ENCODE peak calls at places on chromosomes 12 and 14, in four cellular contexts. G is HL-60, I is GM12878, A is K562. F is an unnamed sample.
A peak's percentile ranks its signal among the peaks of the same experiment; 100 is the strongest.

GRCh38 chr14:69818760-69819191 is 21.7 kb upstream of the SLC10A1 start:
- DNase-seq in G (peak; percentile 20), I (peak; percentile 55), A (peak; percentile 71), F (peak; percentile 47)

GRCh38 chr14:54339771-54340170 is 57.0 kb upstream of the CDKN3 start:
- DNase-seq in G (no peak), I (no peak), A (no peak), F (no peak)

GRCh38 chr12:2341871-2342270 is 289.1 kb downstream of the CACNA1C start:
- DNase-seq in G (peak; percentile 77), I (no peak), A (no peak), F (no peak)

GRCh38 chr12:92674500-92674899 is 28.3 kb upstream of the PLEKHG7 start:
- DNase-seq in G (no peak), I (no peak), A (no peak), F (no peak)

GRCh38 chr12:6352198-6353173 is 10.6 kb upstream of the TNFRSF1A start:
- DNase-seq in G (no peak), I (no peak), A (no peak), F (no peak)

GRCh38 chr14:92958373-92959188 is 35.6 kb downstream of the CHGA start:
- DNase-seq in G (no peak), I (no peak), A (no peak), F (no peak)

GRCh38 chr12:116370004-116370404 is 92.5 kb upstream of the MED13L start:
- DNase-seq in G (no peak), I (no peak), A (no peak), F (no peak)

GRCh38 chr14:99755068-99755405 is 38.2 kb upstream of the EML1 start:
- DNase-seq in G (no peak), I (no peak), A (no peak), F (no peak)

GRCh38 chr14:69356903-69357543 is 41.1 kb downstream of the ERH start:
- DNase-seq in G (no peak), I (no peak), A (no peak), F (no peak)

GRCh38 chr12:15997910-15998309 is 86.8 kb downstream of the DERA start:
- DNase-seq in G (no peak), I (no peak), A (no peak), F (no peak)

GRCh38 chr14:59619071-59619470 is 42.5 kb upstream of the CCDC175 start:
- DNase-seq in G (no peak), I (no peak), A (no peak), F (no peak)

GRCh38 chr14:32078794-32079663 is 1.9 kb downstream of the ARHGAP5 start:
- DNase-seq in G (no peak), I (no peak), A (peak; percentile 32), F (no peak)

GRCh38 chr12:116466536-116466935 is 92.6 kb upstream of the MAP1LC3B2 start:
- DNase-seq in G (peak; percentile 15), I (no peak), A (no peak), F (no peak)

GRCh38 chr12:32379667-32380066 is 19.7 kb upstream of the FGD4 start:
- DNase-seq in G (no peak), I (no peak), A (peak; percentile 35), F (no peak)

GRCh38 chr14:103130965-103131364 is 7.7 kb downstream of the TNFAIP2 start:
- DNase-seq in G (no peak), I (no peak), A (no peak), F (no peak)

GRCh38 chr12:128685903-128686475 is 137.8 kb downstream of the SLC15A4 start:
- DNase-seq in G (no peak), I (no peak), A (no peak), F (no peak)

GRCh38 chr14:51517116-51517515 is 134.6 kb upstream of the FRMD6 start:
- DNase-seq in G (no peak), I (no peak), A (no peak), F (no peak)

GRCh38 chr14:79584679-79585078 is 626.6 kb downstream of the DIO2 start:
- DNase-seq in G (no peak), I (no peak), A (no peak), F (no peak)

GRCh38 chr12:19539836-19540235 is 100.5 kb downstream of the AEBP2 start:
- DNase-seq in G (no peak), I (no peak), A (no peak), F (no peak)

GRCh38 chr14:77307099-77307496 is 13.6 kb downstream of the POMT2 start:
- DNase-seq in G (no peak), I (no peak), A (no peak), F (no peak)

GRCh38 chr12:96985515-96986362 is 78.7 kb downstream of the NEDD1 start:
- DNase-seq in G (no peak), I (no peak), A (peak; percentile 37), F (peak; percentile 52)

GRCh38 chr14:53663709-53664108 is 292.9 kb downstream of the BMP4 start:
- DNase-seq in G (no peak), I (no peak), A (no peak), F (no peak)

GRCh38 chr12:79514730-79515525 is 175.8 kb downstream of the PAWR start:
- DNase-seq in G (no peak), I (no peak), A (no peak), F (no peak)

GRCh38 chr12:97474987-97475386 is 12.4 kb downstream of the RMST start:
- DNase-seq in G (no peak), I (no peak), A (no peak), F (no peak)

GRCh38 chr12:131087991-131088700 is 134.4 kb downstream of the ADGRD1 start:
- DNase-seq in G (no peak), I (no peak), A (no peak), F (no peak)

GRCh38 chr12:107115119-107115518 is 21.8 kb upstream of the CRY1 start:
- DNase-seq in G (no peak), I (no peak), A (no peak), F (no peak)

GRCh38 chr14:101972126-101972785 is 7.9 kb downstream of the DYNC1H1 start:
- DNase-seq in G (peak; percentile 64), I (no peak), A (peak; percentile 72), F (no peak)

GRCh38 chr14:65226824-65227604 is 124.7 kb upstream of the MAX start:
- DNase-seq in G (no peak), I (no peak), A (no peak), F (no peak)

GRCh38 chr12:109167781-109168180 is 51.4 kb downstream of the ACACB start:
- DNase-seq in G (no peak), I (no peak), A (no peak), F (no peak)

GRCh38 chr12:109163150-109163549 is 46.8 kb downstream of the ACACB start:
- DNase-seq in G (no peak), I (no peak), A (no peak), F (no peak)

GRCh38 chr12:109169262-109169661 is 52.9 kb downstream of the ACACB start:
- DNase-seq in G (no peak), I (no peak), A (no peak), F (no peak)

GRCh38 chr12:109165599-109165998 is 49.2 kb downstream of the ACACB start:
- DNase-seq in G (no peak), I (no peak), A (no peak), F (no peak)

GRCh38 chr12:109166371-109166770 is 50.0 kb downstream of the ACACB start:
- DNase-seq in G (no peak), I (no peak), A (no peak), F (no peak)
- TF ChIP-seq SPI1 in G (no peak), I (no peak), A (no peak), F (no peak)

GRCh38 chr12:27646149-27646548 is 50.1 kb upstream of the REP15 start:
- DNase-seq in G (no peak), I (no peak), A (no peak), F (no peak)

GRCh38 chr12:27645671-27646070 is 50.6 kb upstream of the REP15 start:
- DNase-seq in G (no peak), I (no peak), A (no peak), F (no peak)

GRCh38 chr12:27639265-27639664 is 57.0 kb upstream of the REP15 start:
- DNase-seq in G (no peak), I (no peak), A (no peak), F (no peak)

GRCh38 chr12:27650011-27650410 is 46.2 kb upstream of the REP15 start:
- DNase-seq in G (no peak), I (no peak), A (no peak), F (no peak)

GRCh38 chr12:27644446-27644845 is 51.8 kb upstream of the REP15 start:
- DNase-seq in G (no peak), I (no peak), A (no peak), F (no peak)
- TF ChIP-seq SPI1 in G (no peak), I (no peak), A (no peak), F (no peak)

GRCh38 chr12:54583726-54584125 is 4.7 kb downstream of the PPP1R1A start:
- DNase-seq in G (no peak), I (no peak), A (no peak), F (no peak)

GRCh38 chr12:54579258-54579657 is 9.2 kb downstream of the PPP1R1A start:
- DNase-seq in G (no peak), I (no peak), A (no peak), F (no peak)

GRCh38 chr12:54578778-54579177 is 9.7 kb downstream of the PPP1R1A start:
- DNase-seq in G (no peak), I (no peak), A (no peak), F (no peak)

GRCh38 chr12:54581412-54581811 is 7.0 kb downstream of the PPP1R1A start:
- DNase-seq in G (no peak), I (no peak), A (no peak), F (no peak)

GRCh38 chr12:54579696-54580333 is 8.6 kb downstream of the PPP1R1A start:
- DNase-seq in G (peak; percentile 76), I (no peak), A (peak; percentile 84), F (peak; percentile 84)
- TF ChIP-seq SPI1 in G (peak; percentile 81), I (peak; percentile 72), A (peak; percentile 85), F (peak; percentile 76)

GRCh38 chr12:63151898-63152700 is 1.1 kb upstream of the AVPR1A start:
- DNase-seq in G (peak; percentile 40), I (no peak), A (peak; percentile 41), F (peak; percentile 21)

GRCh38 chr12:63154560-63154959 is 3.6 kb upstream of the AVPR1A start:
- DNase-seq in G (no peak), I (no peak), A (no peak), F (no peak)

GRCh38 chr12:63149884-63150254 is 1.1 kb downstream of the AVPR1A start:
- DNase-seq in G (no peak), I (no peak), A (no peak), F (no peak)

GRCh38 chr12:63150255-63151060 is 543 bp downstream of the AVPR1A start:
- DNase-seq in G (no peak), I (no peak), A (no peak), F (peak; percentile 17)

DNA sequence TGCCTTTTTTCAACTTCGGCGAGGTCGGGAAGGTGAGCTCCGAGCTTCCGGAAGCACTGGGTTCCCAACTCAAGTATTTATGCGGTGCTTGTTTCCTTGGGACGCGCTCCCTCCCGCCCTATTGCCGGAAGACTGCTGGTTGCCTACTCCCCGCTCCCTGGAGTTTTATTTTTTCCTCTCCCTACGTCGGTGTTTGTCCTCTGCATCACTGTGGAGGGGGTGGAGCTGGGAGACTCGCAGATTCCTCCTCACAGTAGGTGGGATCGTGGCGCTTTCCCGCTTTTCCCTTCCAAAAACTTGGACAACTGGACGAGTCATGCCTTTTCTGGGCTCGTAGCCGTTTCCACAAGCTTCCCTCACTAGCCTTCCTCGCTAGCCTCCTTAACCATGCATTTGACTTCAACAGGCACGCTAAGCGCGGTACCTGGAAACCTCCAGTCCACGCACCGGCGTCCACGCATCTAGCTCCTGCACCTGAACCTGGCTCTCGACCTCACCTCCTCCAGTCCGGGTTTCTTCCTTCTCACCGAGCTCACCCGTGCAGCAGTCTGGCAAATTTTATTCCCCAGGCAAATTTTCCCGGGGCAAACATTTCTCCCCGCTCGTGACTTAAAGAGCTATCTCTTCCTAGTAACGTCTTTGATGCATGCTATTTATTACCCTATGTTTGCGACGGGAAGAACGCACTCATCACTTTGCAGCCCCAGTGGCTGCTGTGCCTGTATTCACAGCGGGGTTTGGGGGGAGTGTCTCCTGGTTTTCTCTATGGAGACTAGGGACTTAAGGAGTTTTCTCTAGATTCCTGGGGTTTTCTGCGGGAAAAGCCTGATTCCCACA is at the start of gene AVPR1A:
- DNase-seq in G (no peak), I (no peak), A (no peak), F (peak; percentile 4)
- TF ChIP-seq SPI1 in G (no peak), I (no peak), A (no peak), F (no peak)